ENCODE peak calls at places on chromosomes 2 and 18, in seven cellular contexts. U, M, P, F, W, X and S are unnamed samples.
A peak's percentile ranks its signal among the peaks of the same experiment; 100 is the strongest.

GRCh38 chr2:100870652-100871531 is 51.0 kb downstream of the NPAS2 start:
- DNase-seq in M (no peak), U (no peak), W (no peak), P (no peak), X (no peak), F (no peak), S (no peak)

GRCh38 chr18:63150942-63151421 is 168.6 kb downstream of the BCL2 start:
- DNase-seq in M (no peak), U (no peak), F (no peak), X (no peak), P (no peak), W (no peak), S (no peak)

GRCh38 chr2:190786404-190787166 is 94.0 kb upstream of the GLS start:
- DNase-seq in M (no peak), U (no peak), P (no peak), F (peak; percentile 44), W (no peak), X (no peak), S (no peak)

GRCh38 chr2:27086722-27087446 is at the start of gene KHK:
- DNase-seq in P (peak; percentile 53), F (peak; percentile 57), M (peak; percentile 91), U (peak; percentile 70), W (peak; percentile 61), X (peak; percentile 85), S (no peak)

GRCh38 chr2:98379311-98380202 is 33.3 kb downstream of the CNGA3 start:
- DNase-seq in W (no peak), M (no peak), X (no peak), P (no peak), F (no peak), U (no peak), S (no peak)

GRCh38 chr2:64966017-64966416 is 23.2 kb upstream of the SLC1A4 start:
- DNase-seq in X (peak; percentile 47), M (no peak), P (no peak), U (no peak), W (no peak), F (no peak), S (no peak)

GRCh38 chr2:9091819-9092218 is 88.3 kb upstream of the MBOAT2 start:
- DNase-seq in M (no peak), F (no peak), W (no peak), X (no peak), U (no peak), P (no peak), S (no peak)

GRCh38 chr2:79982445-79982844 is 322.1 kb downstream of the LRRTM1 start:
- DNase-seq in W (no peak), F (no peak), X (peak; percentile 74), U (no peak), P (peak; percentile 11), M (no peak), S (no peak)

GRCh38 chr2:3174626-3175567 is 202.7 kb downstream of the EIPR1 start:
- DNase-seq in P (no peak), X (no peak), W (no peak), F (no peak), U (no peak), M (no peak), S (no peak)

GRCh38 chr2:146240376-146240775 is 1604.5 kb upstream of the ACVR2A start:
- DNase-seq in X (no peak), W (no peak), M (no peak), U (no peak), P (no peak), F (no peak), S (no peak)

GRCh38 chr2:175571078-175571653 is 389.7 kb upstream of the ATP5MC3 start:
- DNase-seq in X (no peak), P (peak; percentile 36), F (no peak), M (no peak), U (no peak), W (no peak), S (no peak)

GRCh38 chr18:9025104-9025838 is 77.2 kb upstream of the NDUFV2 start:
- DNase-seq in P (no peak), M (no peak), U (no peak), X (no peak), W (no peak), F (no peak), S (no peak)

GRCh38 chr18:48944634-48945033 is 6.1 kb downstream of the SMAD7 start:
- DNase-seq in U (no peak), P (peak; percentile 57), X (no peak), M (no peak), W (no peak), F (no peak), S (no peak)

GRCh38 chr2:54122939-54123338 is 7.5 kb downstream of the ACYP2 start:
- DNase-seq in P (no peak), U (no peak), X (no peak), F (no peak), M (no peak), W (no peak), S (no peak)

GRCh38 chr2:9967053-9967775 is 15.7 kb downstream of the GRHL1 start:
- DNase-seq in M (no peak), P (no peak), U (no peak), W (no peak), X (no peak), F (no peak), S (no peak)

GRCh38 chr18:49520661-49521145 is 33.7 kb upstream of the C18orf32 start:
- DNase-seq in U (no peak), M (no peak), F (no peak), X (no peak), P (no peak), W (no peak), S (no peak)

GRCh38 chr2:241092677-241093076 is 9.4 kb downstream of the MTERF4 start:
- DNase-seq in F (no peak), M (no peak), U (no peak), W (no peak), X (no peak), P (no peak), S (no peak)

GRCh38 chr2:37856101-37856751 is 68.9 kb upstream of the RMDN2 start:
- DNase-seq in F (no peak), P (no peak), U (no peak), W (peak; percentile 48), X (no peak), M (no peak), S (no peak)

GRCh38 chr2:215727507-215728503 is 285.5 kb downstream of the MREG start:
- DNase-seq in F (no peak), P (no peak), X (no peak), W (no peak), M (no peak), U (no peak), S (no peak)

GRCh38 chr2:43764086-43764710 is 9.6 kb upstream of the DYNC2LI1 start:
- DNase-seq in F (no peak), U (no peak), M (no peak), W (no peak), P (no peak), X (no peak), S (no peak)

GRCh38 chr2:232282486-232282885 is 96.1 kb upstream of the ALPP start:
- DNase-seq in X (no peak), U (no peak), W (no peak), P (no peak), M (no peak), F (no peak), S (no peak)

GRCh38 chr2:109722026-109722425 is 72.1 kb upstream of the RGPD5 start:
- DNase-seq in P (peak; percentile 49), W (peak; percentile 26), X (no peak), U (no peak), M (no peak), F (peak; percentile 45), S (peak; percentile 18)

GRCh38 chr2:239292956-239293355 is 107.9 kb downstream of the HDAC4 start:
- DNase-seq in F (no peak), P (no peak), M (no peak), W (no peak), X (no peak), U (peak; percentile 19), S (no peak)

GRCh38 chr2:117972466-117973123 is 41.3 kb downstream of the CCDC93 start:
- DNase-seq in M (no peak), P (no peak), W (no peak), F (no peak), U (no peak), X (no peak), S (no peak)

GRCh38 chr2:10057231-10058107 is 14.1 kb downstream of the KLF11 start:
- DNase-seq in M (peak; percentile 78), F (peak; percentile 68), U (peak; percentile 90), X (peak; percentile 69), P (peak; percentile 57), W (peak; percentile 78), S (no peak)

GRCh38 chr2:142307086-142307485 is 176.3 kb upstream of the LRP1B start:
- DNase-seq in M (no peak), X (no peak), F (no peak), W (no peak), P (no peak), U (no peak), S (no peak)

GRCh38 chr2:142310530-142310929 is 179.7 kb upstream of the LRP1B start:
- DNase-seq in U (no peak), F (no peak), P (no peak), W (no peak), X (no peak), M (no peak), S (no peak)

GRCh38 chr2:142306126-142306525 is 175.3 kb upstream of the LRP1B start:
- DNase-seq in F (no peak), M (no peak), P (no peak), U (no peak), W (no peak), X (no peak), S (no peak)

GRCh38 chr2:142307716-142308115 is 176.9 kb upstream of the LRP1B start:
- DNase-seq in M (no peak), W (no peak), P (no peak), U (no peak), X (no peak), F (no peak), S (no peak)
- TF ChIP-seq CTCF in M (no peak), W (no peak), P (no peak), U (no peak), X (no peak), F (no peak), S (no peak)

GRCh38 chr18:65983750-65984149 is 232.9 kb downstream of the CDH7 start:
- DNase-seq in F (no peak), X (no peak), W (no peak), M (no peak), P (no peak), U (no peak), S (no peak)
- TF ChIP-seq CTCF in F (no peak), X (no peak), W (no peak), M (no peak), P (no peak), U (no peak), S (no peak)

DNA sequence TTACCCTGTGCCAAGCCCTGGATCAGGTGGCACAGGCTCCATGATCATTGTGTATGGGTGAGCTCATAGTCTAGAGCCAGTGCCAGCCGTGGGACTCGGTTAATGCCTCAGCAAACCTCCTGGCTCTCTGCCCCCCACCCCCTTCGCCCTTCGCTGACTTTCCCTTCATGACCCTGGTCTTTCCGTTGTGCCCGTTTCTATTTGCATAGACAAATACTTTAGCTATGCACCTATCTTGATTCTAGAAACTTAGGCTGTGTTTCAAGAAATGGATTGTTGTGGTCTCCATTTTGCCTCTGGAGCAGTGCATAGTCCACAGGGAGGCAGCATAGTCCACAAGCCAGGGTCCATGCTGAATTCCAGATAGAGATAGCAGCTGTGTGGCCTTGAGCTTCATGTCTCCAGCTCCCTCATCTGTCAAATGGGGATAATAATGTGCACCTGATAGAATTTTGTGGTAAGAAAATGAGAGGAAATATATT is 44.8 kb upstream of the KDM3A start:
- DNase-seq in M (no peak), X (no peak), U (no peak), P (peak; percentile 11), W (no peak), F (no peak), S (no peak)
- TF ChIP-seq CTCF in M (peak; percentile 21), X (no peak), U (no peak), P (peak; percentile 42), W (peak; percentile 50), F (no peak), S (peak; percentile 51)

GRCh38 chr2:61520261-61520660 is 17.9 kb downstream of the XPO1 start:
- DNase-seq in U (no peak), X (no peak), P (no peak), M (no peak), W (no peak), F (no peak), S (no peak)
- TF ChIP-seq CTCF in U (no peak), X (no peak), P (no peak), M (no peak), W (no peak), F (no peak), S (no peak)